ENCODE peak calls at places on chromosomes 11 and 22, in four cellular contexts. S, A, V and R are unnamed samples.
A peak's percentile ranks its signal among the peaks of the same experiment; 100 is the strongest.

GRCh38 chr22:46054878-46055158 is 77.9 kb upstream of the WNT7B start:
- DNase-seq in A (no peak), S (no peak), V (no peak), R (no peak)

GRCh38 chr11:119490253-119491006 is 67.5 kb upstream of the THY1 start:
- DNase-seq in S (no peak), V (no peak), A (no peak), R (no peak)

GRCh38 chr22:17132112-17132511 is 11.0 kb upstream of the TMEM121B start:
- DNase-seq in V (no peak), S (no peak), A (no peak), R (no peak)

GRCh38 chr11:1766719-1767398 is 3.1 kb upstream of the CTSD start:
- DNase-seq in A (peak; percentile 13), V (no peak), S (no peak), R (peak; percentile 64)

GRCh38 chr11:46554205-46555162 is 39.3 kb downstream of the AMBRA1 start:
- DNase-seq in A (no peak), S (no peak), V (no peak), R (no peak)

GRCh38 chr22:38949889-38950405 is 7.5 kb upstream of the APOBEC3A start:
- DNase-seq in V (no peak), A (no peak), S (no peak), R (no peak)

GRCh38 chr22:19844423-19845368 is 10.0 kb downstream of the GNB1L start:
- DNase-seq in S (no peak), A (peak; percentile 20), V (no peak), R (peak; percentile 72)

GRCh38 chr11:117953029-117953671 is 23.9 kb upstream of the TMPRSS13 start:
- DNase-seq in S (no peak), V (no peak), A (no peak), R (no peak)

GRCh38 chr11:86575208-86575855 is 97.1 kb downstream of the ME3 start:
- DNase-seq in A (no peak), V (no peak), S (no peak), R (no peak)

GRCh38 chr11:23425379-23425778 is 565.1 kb upstream of the CCDC179 start:
- DNase-seq in A (no peak), V (no peak), S (no peak), R (no peak)

GRCh38 chr22:46003271-46004091 is 26.5 kb upstream of the WNT7B start:
- DNase-seq in S (no peak), A (no peak), V (no peak), R (no peak)

GRCh38 chr11:75277991-75278790 is 37.6 kb downstream of the TPBGL start:
- DNase-seq in A (no peak), V (peak; percentile 18), S (no peak), R (peak; percentile 20)

GRCh38 chr11:30825723-30826122 is 239.6 kb upstream of the MPPED2 start:
- DNase-seq in A (no peak), S (peak; percentile 79), V (no peak), R (no peak)